ENCODE peak calls at places on chromosomes 11 and 22, in four cellular contexts. L is tibial artery, A is esophagus muscularis mucosa, N is psoas muscle. I is an unnamed sample. For H3K9me3, the result is how much of the 10 kb centered on the place peaks cover.

GRCh38 chr22:17114173-17114957 is 6.8 kb downstream of the TMEM121B start:
- DNase-seq in L (no peak), A (no peak), N (no peak), I (no peak)

GRCh38 chr11:116515666-116516184 is 257.1 kb downstream of the BUD13 start:
- DNase-seq in L (peak), A (no peak), N (no peak), I (no peak)

GRCh38 chr11:44816761-44817160 is 90.0 kb downstream of the TSPAN18 start:
- DNase-seq in L (no peak), A (no peak), N (no peak), I (no peak)

GRCh38 chr22:41862530-41863266 is 29.8 kb downstream of the SREBF2 start:
- DNase-seq in L (no peak), A (no peak), N (no peak), I (no peak)

GRCh38 chr11:125214466-125215204 is 50.1 kb downstream of the PKNOX2 start:
- DNase-seq in L (no peak), A (no peak), N (no peak), I (no peak)

GRCh38 chr11:57787920-57788716 is 26.5 kb downstream of the CTNND1 start:
- DNase-seq in L (no peak), A (no peak), N (no peak), I (no peak)

GRCh38 chr22:48853627-48854240 is 973.9 kb downstream of the BRD1 start:
- DNase-seq in L (no peak), A (no peak), N (no peak), I (no peak)

GRCh38 chr11:130162733-130163132 is 3.2 kb downstream of the ST14 start:
- DNase-seq in L (no peak), A (no peak), N (no peak), I (peak)

GRCh38 chr11:7239877-7240276 is 11.8 kb upstream of the SYT9 start:
- DNase-seq in L (no peak), A (peak), N (no peak), I (no peak)

GRCh38 chr22:38455530-38456271 is 702 bp upstream of the KCNJ4 start:
- DNase-seq in L (no peak), A (no peak), N (no peak), I (peak)

GRCh38 chr22:19610518-19611253 is 86.5 kb upstream of the CLDN5 start:
- DNase-seq in L (no peak), A (no peak), N (no peak), I (no peak)

GRCh38 chr11:37748641-37749040 is 1150.6 kb upstream of the RAG2 start:
- DNase-seq in L (no peak), A (no peak), N (no peak), I (no peak)

GRCh38 chr11:73267921-73268540 is 4.1 kb upstream of the P2RY6 start:
- DNase-seq in L (no peak), A (no peak), N (no peak), I (no peak)

GRCh38 chr11:99080154-99080553 is 59.4 kb downstream of the CNTN5 start:
- DNase-seq in L (no peak), A (no peak), N (no peak), I (no peak)
- H3K9me3 ChIP-seq in L (under half), A (under half), N (under half), I (under half)

DNA sequence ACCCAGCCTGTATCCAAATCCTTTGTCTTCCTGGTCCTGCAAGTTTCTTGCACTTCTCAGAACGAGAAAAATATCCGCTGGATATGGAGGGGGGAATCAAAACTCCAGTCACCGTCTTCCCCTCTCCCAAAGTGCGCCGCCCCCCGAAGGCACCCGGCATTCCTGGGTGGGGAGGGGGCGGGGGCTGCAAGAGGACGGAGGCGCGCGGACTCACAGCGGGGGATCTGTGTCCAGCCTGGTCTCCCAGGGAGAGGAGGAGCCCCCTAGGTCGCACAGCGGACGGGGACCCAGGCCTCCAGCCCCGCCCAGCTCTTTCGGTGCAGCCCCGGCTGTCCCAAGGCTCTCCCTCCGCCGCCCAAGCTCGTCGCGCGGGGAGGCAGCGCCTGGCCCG is 2.1 kb upstream of the WNT11 start:
- DNase-seq in L (no peak), A (no peak), N (no peak), I (no peak)
- H3K4me3 ChIP-seq in L (peak), A (peak), N (peak), I (peak)

DNA sequence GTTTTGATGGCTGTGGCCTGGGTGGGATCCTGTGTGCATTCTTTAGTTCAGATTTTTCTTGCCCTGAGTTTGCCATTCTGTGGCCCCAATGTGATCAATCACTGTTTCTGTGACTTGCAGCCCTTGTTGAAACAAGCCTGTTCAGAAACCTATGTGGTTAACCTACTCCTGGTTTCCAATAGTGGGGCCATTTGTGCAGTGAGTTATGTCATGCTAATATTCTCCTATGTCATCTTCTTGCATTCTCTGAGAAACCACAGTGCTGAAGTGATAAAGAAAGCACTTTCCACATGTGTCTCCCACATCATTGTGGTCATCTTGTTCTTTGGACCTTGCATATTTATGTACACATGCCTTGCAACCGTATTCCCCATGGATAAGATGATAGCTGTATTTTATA is 620 bp downstream of the OR4C16 start:
- DNase-seq in L (no peak), A (no peak), N (no peak), I (no peak)
- H3K9me3 ChIP-seq in L (under half), A (under half), N (under half), I (under half)

GRCh38 chr11:34614334-34615113 is 6.4 kb upstream of the EHF start:
- DNase-seq in L (no peak), A (no peak), N (no peak), I (no peak)
- H3K4me3 ChIP-seq in L (no peak), A (no peak), N (no peak), I (no peak)

GRCh38 chr11:120340529-120340928 is 4.3 kb downstream of the ARHGEF12 start:
- DNase-seq in L (no peak), A (no peak), N (no peak), I (no peak)
- H3K9me3 ChIP-seq in L (under half), A (under half), N (under half), I (under half)

GRCh38 chr11:36374726-36375125 is 78.6 kb downstream of the PRR5L start:
- DNase-seq in L (no peak), A (no peak), N (no peak), I (no peak)

GRCh38 chr11:36376315-36376887 is 80.3 kb downstream of the PRR5L start:
- DNase-seq in L (no peak), A (no peak), N (peak), I (peak)

GRCh38 chr11:36373040-36374010 is 77.2 kb downstream of the PRR5L start:
- DNase-seq in L (no peak), A (no peak), N (no peak), I (no peak)

GRCh38 chr11:36376888-36377758 is 81.0 kb downstream of the PRR5L start:
- DNase-seq in L (peak), A (no peak), N (peak), I (peak)

GRCh38 chr11:36375348-36376314 is 79.5 kb downstream of the PRR5L start:
- DNase-seq in L (no peak), A (no peak), N (no peak), I (no peak)
- H3K4me3 ChIP-seq in L (peak), A (peak), N (peak), I (peak)

GRCh38 chr11:114622858-114623257 is 27.3 kb upstream of the NXPE4 start:
- DNase-seq in L (no peak), A (peak), N (no peak), I (no peak)

GRCh38 chr11:114621950-114622809 is 26.6 kb upstream of the NXPE4 start:
- DNase-seq in L (no peak), A (peak), N (no peak), I (no peak)

GRCh38 chr11:114623720-114624119 is 28.1 kb upstream of the NXPE4 start:
- DNase-seq in L (no peak), A (no peak), N (no peak), I (no peak)

GRCh38 chr11:114624455-114625207 is 29.0 kb upstream of the NXPE4 start:
- DNase-seq in L (no peak), A (no peak), N (no peak), I (no peak)

DNA sequence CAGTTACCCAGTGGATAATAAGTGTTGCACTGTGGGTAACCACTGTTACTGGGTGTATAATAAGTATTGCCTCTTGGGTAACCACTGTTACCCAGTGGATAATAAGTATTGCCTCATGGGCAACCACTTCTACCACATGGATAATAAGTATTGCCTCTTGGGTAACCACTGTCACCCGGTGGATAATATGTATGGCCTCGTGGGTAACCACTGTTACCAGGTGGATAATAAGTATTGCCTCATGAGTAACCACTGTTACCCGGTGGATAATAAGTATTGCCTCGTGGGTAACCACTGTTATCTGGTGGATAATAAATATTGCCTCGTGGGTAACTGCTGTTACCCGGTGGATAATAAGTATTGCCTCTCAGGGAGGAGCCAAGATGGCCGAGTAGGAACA is 29.7 kb upstream of the NXPE4 start:
- DNase-seq in L (no peak), A (no peak), N (no peak), I (no peak)
- H3K9me3 ChIP-seq in L (under half), A (under half), N (under half), I (under half)

GRCh38 chr11:115391598-115391997 is 112.6 kb downstream of the CADM1 start:
- DNase-seq in L (no peak), A (no peak), N (no peak), I (no peak)

GRCh38 chr11:115390441-115390840 is 113.8 kb downstream of the CADM1 start:
- DNase-seq in L (no peak), A (no peak), N (no peak), I (no peak)

GRCh38 chr11:115391162-115391561 is 113.1 kb downstream of the CADM1 start:
- DNase-seq in L (no peak), A (no peak), N (no peak), I (no peak)

GRCh38 chr11:115385211-115385610 is 119.0 kb downstream of the CADM1 start:
- DNase-seq in L (no peak), A (no peak), N (no peak), I (peak)

GRCh38 chr11:115389790-115390189 is 114.4 kb downstream of the CADM1 start:
- DNase-seq in L (no peak), A (no peak), N (no peak), I (no peak)
- H3K4me3 ChIP-seq in L (no peak), A (no peak), N (no peak), I (no peak)

GRCh38 chr11:98411777-98412176 is 609.0 kb upstream of the CNTN5 start:
- DNase-seq in L (no peak), A (no peak), N (no peak), I (no peak)
- H3K9me3 ChIP-seq in L (under half), A (under half), N (under half), I (under half)

DNA sequence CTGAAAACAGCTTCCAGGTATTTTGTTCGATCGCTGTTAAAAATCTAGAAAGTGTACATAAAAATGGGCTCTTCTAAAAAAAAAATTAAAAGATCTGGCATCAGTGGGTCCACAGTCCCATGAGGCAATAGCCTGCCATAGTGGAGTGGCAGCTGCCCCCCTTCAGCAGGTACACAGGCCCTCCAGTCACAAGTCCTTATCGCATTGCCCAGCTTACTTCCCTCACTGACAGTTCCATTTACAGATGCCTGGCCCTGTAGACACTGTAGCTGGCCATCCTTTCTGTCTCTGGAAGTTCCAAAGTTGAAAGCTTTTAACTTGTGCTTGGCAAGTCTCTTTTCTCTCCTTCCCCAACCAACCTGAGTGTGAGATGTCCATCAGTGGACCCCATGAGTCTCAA is 11.4 kb downstream of the ZNRF3 start:
- DNase-seq in L (peak), A (no peak), N (no peak), I (no peak)
- H3K4me3 ChIP-seq in L (no peak), A (no peak), N (no peak), I (no peak)